ENCODE peak calls at places on chromosomes 3 and 15, in five cellular contexts. O is breast epithelium, C is A549, A is body of pancreas, G is spleen. E is an unnamed sample.
A peak's percentile ranks its signal among the peaks of the same experiment; 100 is the strongest.

GRCh38 chr3:182755308-182756106 is 37.8 kb upstream of the ATP11B start:
- DNase-seq in O (no peak), C (no peak), A (no peak), G (no peak), E (no peak)

GRCh38 chr3:167507954-167508353 is 34.1 kb upstream of the SERPINI2 start:
- DNase-seq in O (no peak), C (no peak), A (no peak), G (no peak), E (no peak)

GRCh38 chr3:69948246-69948862 is 51.2 kb upstream of the SAMMSON start:
- DNase-seq in O (no peak), C (peak; percentile 43), A (no peak), G (no peak), E (no peak)

GRCh38 chr15:57205999-57206398 is 170.3 kb upstream of the CGNL1 start:
- DNase-seq in O (no peak), C (no peak), A (no peak), G (no peak), E (no peak)

GRCh38 chr3:8509961-8510360 is 8.3 kb downstream of the LMCD1 start:
- DNase-seq in O (no peak), C (peak; percentile 68), A (no peak), G (no peak), E (no peak)

GRCh38 chr3:157201648-157202278 is 41.8 kb upstream of the CCNL1 start:
- DNase-seq in O (no peak), C (peak; percentile 33), A (no peak), G (no peak), E (no peak)

GRCh38 chr3:123287051-123287961 is 85.6 kb downstream of the SEC22A start:
- DNase-seq in O (no peak), C (no peak), A (no peak), G (no peak), E (no peak)

GRCh38 chr15:83489690-83490089 is 42.5 kb downstream of the SH3GL3 start:
- DNase-seq in O (no peak), C (no peak), A (no peak), G (no peak), E (no peak)

GRCh38 chr15:68582236-68582635 is 3.4 kb downstream of the CORO2B start:
- DNase-seq in O (no peak), C (no peak), A (no peak), G (peak; percentile 16), E (no peak)

GRCh38 chr3:115595611-115596010 is 27.7 kb upstream of the GAP43 start:
- DNase-seq in O (no peak), C (no peak), A (no peak), G (no peak), E (no peak)

GRCh38 chr3:32127219-32127826 is 20.9 kb downstream of the GPD1L start:
- DNase-seq in O (no peak), C (no peak), A (no peak), G (no peak), E (no peak)

GRCh38 chr3:151155409-151156128 is 47.4 kb downstream of the GPR171 start:
- DNase-seq in O (no peak), C (no peak), A (no peak), G (no peak), E (no peak)

GRCh38 chr15:33865416-33865815 is 102.9 kb upstream of the CHRM5 start:
- DNase-seq in O (no peak), C (no peak), A (no peak), G (no peak), E (no peak)

GRCh38 chr15:47673343-47673761 is 44.0 kb upstream of the SEMA6D start:
- DNase-seq in O (no peak), C (no peak), A (no peak), G (no peak), E (no peak)

GRCh38 chr15:69482686-69483256 is 30.2 kb downstream of the RPLP1 start:
- DNase-seq in O (peak; percentile 84), C (no peak), A (no peak), G (no peak), E (no peak)

GRCh38 chr15:89362203-89363101 is 27.8 kb upstream of the POLG start:
- DNase-seq in O (no peak), C (no peak), A (no peak), G (peak; percentile 59), E (no peak)

GRCh38 chr3:100954199-100954935 is 38.9 kb downstream of the ABI3BP start:
- DNase-seq in O (no peak), C (no peak), A (no peak), G (no peak), E (no peak)

GRCh38 chr15:63439536-63440264 is 58.1 kb upstream of the CA12 start:
- DNase-seq in O (no peak), C (no peak), A (no peak), G (no peak), E (no peak)

GRCh38 chr3:177050466-177051237 is 146.6 kb downstream of the TBL1XR1 start:
- DNase-seq in O (no peak), C (peak; percentile 45), A (no peak), G (no peak), E (no peak)

GRCh38 chr15:35626531-35626930 is 80.6 kb upstream of the DPH6 start:
- DNase-seq in O (no peak), C (no peak), A (no peak), G (no peak), E (no peak)

GRCh38 chr3:105791919-105792786 is 76.7 kb downstream of the CBLB start:
- DNase-seq in O (no peak), C (peak; percentile 90), A (peak; percentile 19), G (no peak), E (peak; percentile 83)

GRCh38 chr3:181613813-181614212 is 97.9 kb upstream of the SOX2 start:
- DNase-seq in O (no peak), C (no peak), A (no peak), G (no peak), E (no peak)

GRCh38 chr15:32132850-32133249 is 102.5 kb downstream of the CHRNA7 start:
- DNase-seq in O (no peak), C (no peak), A (no peak), G (peak; percentile 16), E (no peak)

GRCh38 chr3:182370949-182371348 is 422.4 kb upstream of the ATP11B start:
- DNase-seq in O (no peak), C (no peak), A (no peak), G (no peak), E (no peak)

GRCh38 chr3:77489216-77489615 is 449.3 kb downstream of the ROBO2 start:
- DNase-seq in O (no peak), C (no peak), A (no peak), G (no peak), E (no peak)

GRCh38 chr3:32421185-32421584 is 29.5 kb downstream of the CMTM7 start:
- DNase-seq in O (no peak), C (no peak), A (no peak), G (no peak), E (no peak)

GRCh38 chr15:64894395-64895056 is 17.2 kb upstream of the ANKDD1A start:
- DNase-seq in O (no peak), C (no peak), A (no peak), G (peak; percentile 96), E (peak; percentile 77)

GRCh38 chr15:64892850-64893403 is 18.8 kb upstream of the ANKDD1A start:
- DNase-seq in O (no peak), C (no peak), A (no peak), G (peak; percentile 64), E (no peak)

GRCh38 chr15:64891546-64891945 is 20.2 kb upstream of the ANKDD1A start:
- DNase-seq in O (no peak), C (no peak), A (no peak), G (no peak), E (no peak)

GRCh38 chr15:64895285-64896065 is 16.2 kb upstream of the ANKDD1A start:
- DNase-seq in O (no peak), C (no peak), A (no peak), G (no peak), E (no peak)

GRCh38 chr15:64893481-64894394 is 18.0 kb upstream of the ANKDD1A start:
- DNase-seq in O (peak; percentile 81), C (peak; percentile 62), A (peak; percentile 69), G (peak; percentile 98), E (peak; percentile 96)
- TF ChIP-seq POLR2A in O (no peak), C (no peak), A (peak; percentile 40), G (no peak), E (peak; percentile 33)

GRCh38 chr15:74464216-74464615 is 3.3 kb upstream of the UBL7 start:
- DNase-seq in O (no peak), C (no peak), A (no peak), G (no peak), E (no peak)
- H3K4me1 ChIP-seq in O (no peaks in the 10 kb centered on the region), C (peaks cover 6% of the 10 kb centered on the region), A (peaks cover 21% of the 10 kb centered on the region), G (peaks cover 24% of the 10 kb centered on the region), E (peaks cover 20% of the 10 kb centered on the region)

GRCh38 chr15:55281517-55282227 is 7.9 kb downstream of the RAB27A start:
- DNase-seq in O (no peak), C (no peak), A (no peak), G (no peak), E (no peak)

GRCh38 chr15:55279100-55279745 is 10.4 kb downstream of the RAB27A start:
- DNase-seq in O (no peak), C (no peak), A (no peak), G (no peak), E (no peak)

GRCh38 chr15:55282284-55282833 is 7.3 kb downstream of the RAB27A start:
- DNase-seq in O (no peak), C (no peak), A (peak; percentile 24), G (no peak), E (no peak)

GRCh38 chr15:55277715-55278114 is 11.9 kb downstream of the RAB27A start:
- DNase-seq in O (no peak), C (no peak), A (no peak), G (no peak), E (no peak)

DNA sequence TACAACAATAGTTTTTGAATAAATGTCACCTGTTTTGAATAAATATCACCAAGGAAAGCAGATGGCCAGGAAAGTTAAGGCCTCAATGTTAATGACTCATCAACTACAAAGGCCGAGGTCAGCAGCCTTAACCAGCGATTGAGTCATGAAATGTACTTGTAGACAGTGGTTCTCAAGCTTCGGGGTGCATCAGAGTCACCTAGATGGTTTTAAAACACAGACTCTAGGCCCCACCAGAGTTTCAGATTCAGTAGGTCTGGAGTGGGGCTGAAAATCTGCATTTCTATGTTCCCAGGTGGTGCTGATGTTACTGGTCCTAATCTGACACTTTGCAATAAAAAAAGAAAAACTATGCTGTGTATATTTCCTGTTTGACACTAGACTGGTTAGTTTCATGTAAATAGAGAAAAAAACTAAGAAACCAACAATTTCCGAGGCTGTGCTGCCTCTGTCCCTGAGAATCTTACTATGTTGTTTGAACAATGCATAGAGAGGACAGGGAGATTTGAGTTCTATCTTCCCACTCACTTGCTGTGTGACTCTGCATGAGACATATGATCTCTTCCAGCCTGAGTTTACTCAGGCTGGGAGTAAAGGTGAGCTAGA is 9.8 kb downstream of the RAB27A start:
- DNase-seq in O (no peak), C (peak; percentile 66), A (peak; percentile 38), G (no peak), E (no peak)
- TF ChIP-seq POLR2A in O (no peak), C (no peak), A (no peak), G (no peak), E (no peak)

DNA sequence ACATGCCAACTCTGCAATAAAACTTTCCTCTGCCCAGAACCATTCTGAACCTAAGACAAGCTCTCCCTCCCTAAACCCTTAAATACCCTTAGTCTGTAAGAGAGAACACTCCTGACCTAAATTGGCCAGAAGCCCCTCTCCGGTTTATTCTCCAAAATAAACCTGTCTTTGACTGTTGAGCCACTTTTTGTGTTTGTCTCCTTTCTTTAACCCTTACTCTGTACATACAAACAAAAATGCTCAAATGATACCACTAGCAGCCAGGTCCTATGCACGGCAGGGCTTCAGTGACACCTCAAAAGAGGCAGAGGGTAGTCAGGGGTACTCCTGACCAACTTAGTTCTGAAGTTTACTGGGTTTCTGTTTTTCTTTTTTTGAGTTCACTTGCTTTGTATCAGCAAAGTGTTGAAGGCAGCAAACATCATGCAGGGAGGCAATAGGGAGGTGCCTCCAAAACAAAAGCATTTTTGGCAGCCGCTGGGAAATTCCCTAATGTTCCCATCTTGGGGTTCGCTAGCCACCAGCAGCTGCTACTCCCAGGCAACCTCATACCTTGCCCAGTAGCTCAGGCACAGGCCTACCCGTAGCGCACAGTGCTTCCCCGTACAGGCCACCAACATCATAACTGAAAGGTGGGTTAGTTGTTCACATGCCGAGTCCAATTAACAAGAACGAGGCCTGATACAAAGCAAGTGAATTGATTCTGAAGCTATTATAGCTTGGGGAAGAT is 62.9 kb upstream of the GCNT3 start:
- DNase-seq in O (no peak), C (no peak), A (no peak), G (no peak), E (no peak)
- H3K4me1 ChIP-seq in O (no peaks in the 10 kb centered on the region), C (peaks cover 24% of the 10 kb centered on the region), A (no peaks in the 10 kb centered on the region), G (no peaks in the 10 kb centered on the region), E (no peaks in the 10 kb centered on the region)